ENCODE peak calls at places on chromosome 3, in seven cellular contexts. P is IMR-90, I is H9, N is neuronal stem cell, H is H1, L is trophoblast cell, S is mesenchymal stem cell. Q is an unnamed sample.
A peak's percentile ranks its signal among the peaks of the same experiment; 100 is the strongest.

GRCh38 chr3:99659032-99659431 is 20.6 kb downstream of the COL8A1 start:
- DNase-seq in N (no peak), I (no peak), S (peak; percentile 100), L (peak; percentile 28), P (peak; percentile 100), H (no peak), Q (no peak)

GRCh38 chr3:50276762-50277101 is 2.2 kb upstream of the LSMEM2 start:
- DNase-seq in S (no peak), P (no peak), I (no peak), H (no peak), L (no peak), N (no peak), Q (no peak)

GRCh38 chr3:67783281-67784250 is 129.2 kb upstream of the SUCLG2 start:
- DNase-seq in I (no peak), N (no peak), H (no peak), L (no peak), P (peak; percentile 59), S (peak; percentile 73), Q (no peak)

GRCh38 chr3:142892714-142893113 is 3.8 kb upstream of the PCOLCE2 start:
- DNase-seq in I (no peak), S (no peak), H (no peak), N (no peak), P (no peak), L (no peak), Q (no peak)

GRCh38 chr3:43423142-43423541 is 136.8 kb downstream of the SNRK start:
- DNase-seq in S (peak; percentile 22), H (no peak), I (no peak), P (peak; percentile 57), L (no peak), N (no peak), Q (no peak)

GRCh38 chr3:7710284-7710683 is 791.3 kb upstream of the LMCD1 start:
- DNase-seq in N (no peak), S (no peak), P (no peak), L (no peak), I (no peak), H (no peak), Q (no peak)

GRCh38 chr3:30689202-30689641 is 82.8 kb downstream of the TGFBR2 start:
- DNase-seq in I (no peak), S (peak; percentile 68), N (no peak), P (peak; percentile 40), H (no peak), L (no peak), Q (no peak)

GRCh38 chr3:6491768-6492167 is 369.1 kb upstream of the GRM7 start:
- DNase-seq in H (no peak), N (no peak), L (no peak), I (no peak), S (no peak), P (no peak), Q (no peak)

GRCh38 chr3:128488995-128489859 is 3.8 kb downstream of the GATA2 start:
- DNase-seq in L (no peak), I (peak; percentile 52), S (peak; percentile 50), H (peak; percentile 79), P (no peak), N (no peak), Q (peak; percentile 79)

GRCh38 chr3:32569540-32570425 is 875 bp downstream of the DYNC1LI1 start:
- DNase-seq in S (peak; percentile 62), N (peak; percentile 81), H (peak; percentile 91), L (peak; percentile 77), P (peak; percentile 23), I (peak; percentile 93), Q (peak; percentile 92)

GRCh38 chr3:167861649-167862048 is 126.1 kb downstream of the SERPINI1 start:
- DNase-seq in S (peak; percentile 24), L (no peak), I (no peak), P (no peak), H (no peak), N (no peak), Q (no peak)

GRCh38 chr3:194879991-194880939 is 194.6 kb downstream of the FAM43A start:
- DNase-seq in N (no peak), S (no peak), H (peak; percentile 41), L (no peak), P (peak; percentile 47), I (peak; percentile 28), Q (no peak)

GRCh38 chr3:119723022-119723421 is 20.2 kb downstream of the CFAP91 start:
- DNase-seq in I (no peak), L (no peak), H (no peak), S (no peak), N (no peak), P (no peak), Q (no peak)

GRCh38 chr3:191492601-191493000 is 31.6 kb downstream of the PYDC2 start:
- DNase-seq in P (peak; percentile 0), I (no peak), L (no peak), S (no peak), H (no peak), N (no peak), Q (no peak)

GRCh38 chr3:115325539-115325938 is 178.5 kb upstream of the ZBTB20 start:
- DNase-seq in L (peak; percentile 4), P (peak; percentile 50), S (peak; percentile 43), I (peak; percentile 68), H (peak; percentile 66), N (peak; percentile 62), Q (peak; percentile 76)

GRCh38 chr3:66372681-66373350 is 128.0 kb downstream of the LRIG1 start:
- DNase-seq in I (peak; percentile 84), L (peak; percentile 65), S (no peak), N (no peak), P (peak; percentile 20), H (peak; percentile 68), Q (peak; percentile 90)

GRCh38 chr3:51705276-51706020 is 1.4 kb upstream of the GRM2 start:
- DNase-seq in H (no peak), P (no peak), I (no peak), N (no peak), L (no peak), S (no peak), Q (no peak)

GRCh38 chr3:186511245-186511644 is 32.9 kb downstream of the CRYGS start:
- DNase-seq in I (no peak), P (no peak), N (no peak), H (no peak), L (no peak), S (no peak), Q (no peak)

GRCh38 chr3:13011369-13012227 is 61.6 kb downstream of the IQSEC1 start:
- DNase-seq in N (no peak), S (no peak), I (no peak), L (no peak), H (no peak), P (no peak), Q (no peak)

GRCh38 chr3:72077473-72078259 is 292.7 kb upstream of the PROK2 start:
- DNase-seq in H (no peak), N (no peak), P (no peak), I (no peak), L (no peak), S (no peak), Q (no peak)

GRCh38 chr3:129121016-129121791 is 400 bp downstream of the RAB43 start:
- DNase-seq in P (peak; percentile 26), I (no peak), L (peak; percentile 45), H (no peak), N (peak; percentile 27), S (peak; percentile 50), Q (peak; percentile 59)

GRCh38 chr3:38960953-38961622 is 90.7 kb downstream of the SCN11A start:
- DNase-seq in L (peak; percentile 14), P (peak; percentile 41), H (peak; percentile 73), I (peak; percentile 76), N (peak; percentile 17), S (peak; percentile 60), Q (peak; percentile 76)

GRCh38 chr3:25293736-25294135 is 134.3 kb upstream of the RARB start:
- DNase-seq in P (no peak), L (peak; percentile 88), H (no peak), N (peak; percentile 33), I (no peak), S (no peak), Q (peak; percentile 41)

DNA sequence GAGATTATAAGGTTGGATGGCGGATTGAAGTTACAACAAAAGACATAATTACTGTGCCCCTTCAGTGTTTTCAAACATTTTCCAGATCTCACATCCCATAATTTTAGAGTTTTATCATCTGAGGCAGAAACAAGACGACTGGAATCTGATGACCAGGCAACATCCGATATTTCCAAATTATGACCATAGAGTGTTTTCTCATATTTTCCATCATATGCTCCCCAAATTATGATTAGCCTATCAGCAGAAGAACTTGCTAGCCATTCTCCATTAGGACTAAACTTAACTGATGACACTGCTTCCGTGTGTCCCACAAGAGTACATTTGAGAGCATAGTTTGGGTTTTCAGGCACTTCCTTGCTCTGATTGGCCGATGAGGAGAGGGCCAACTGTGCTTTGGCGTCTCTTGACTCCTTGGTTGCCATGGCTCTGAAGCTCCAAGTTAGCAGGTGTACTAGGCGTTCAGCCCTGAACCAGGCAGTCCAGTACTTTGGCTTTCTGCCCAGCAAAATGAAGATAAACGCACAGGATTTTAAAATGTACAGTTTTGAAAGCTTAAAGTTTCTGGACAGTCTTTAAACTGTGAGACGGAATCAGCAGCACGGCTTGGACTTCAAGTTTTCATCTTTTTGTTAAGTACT is 638 bp downstream of the WDR5B start:
- DNase-seq in L (peak; percentile 37), P (peak; percentile 55), S (peak; percentile 73), H (peak; percentile 50), I (peak; percentile 50), N (no peak), Q (peak; percentile 70)
- H3K18ac ChIP-seq in L (no peak overlapping the region), P (no peak overlapping the region), S (peak overlapping the region; percentile 44), H (no peak overlapping the region), I (no peak overlapping the region), N (no peak overlapping the region), Q (no peak overlapping the region)

DNA sequence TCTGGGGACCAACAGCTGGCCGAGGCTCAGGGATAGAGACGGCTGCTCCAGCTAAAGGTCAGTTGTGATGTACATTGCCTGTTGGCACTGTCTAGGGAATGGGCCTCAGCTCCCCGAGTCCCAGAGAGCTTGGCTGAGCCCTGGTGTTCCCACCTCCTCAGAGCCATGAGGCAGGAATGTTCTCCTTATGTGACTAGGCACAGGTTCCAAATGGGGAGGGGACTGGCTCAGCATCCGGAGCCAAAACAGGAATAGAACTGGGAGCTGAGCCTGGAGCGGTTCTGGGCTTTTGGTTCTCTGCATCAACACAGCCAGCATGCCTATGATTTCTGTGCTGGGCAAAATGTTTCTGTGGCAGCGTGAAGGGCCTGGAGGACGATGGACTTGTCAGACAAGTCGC is at the start of gene FAM131A:
- DNase-seq in P (peak; percentile 28), H (no peak), N (no peak), I (no peak), S (no peak), L (no peak), Q (no peak)
- H3K18ac ChIP-seq in P (no peak within 1 kb of the TSS), H (peak within 1 kb of the TSS; percentile 83), N (peak within 1 kb of the TSS; percentile 86), I (no peak within 1 kb of the TSS), S (peak within 1 kb of the TSS; percentile 96), L (peak within 1 kb of the TSS; percentile 85), Q (peak within 1 kb of the TSS; percentile 64)

DNA sequence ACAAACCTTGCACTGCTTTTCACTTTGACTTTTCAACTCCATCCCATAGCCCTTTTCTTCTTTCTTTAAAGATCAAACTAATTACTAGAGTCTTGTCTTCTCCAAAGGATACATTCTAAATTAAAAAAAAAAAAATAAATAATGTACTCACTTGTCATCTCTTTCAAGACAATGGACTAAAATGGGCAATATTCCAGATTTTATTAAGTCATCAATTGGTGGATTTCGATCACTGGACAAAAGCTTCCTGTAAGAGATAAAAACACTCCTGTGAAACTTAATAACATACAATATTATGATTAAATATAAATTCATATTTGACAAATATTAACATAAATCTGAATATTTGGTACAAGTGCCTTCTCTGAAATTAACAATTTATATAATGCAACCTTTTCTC is 34.1 kb downstream of the KPNA4 start:
- DNase-seq in L (no peak), P (no peak), S (no peak), I (no peak), N (no peak), H (no peak), Q (no peak)
- H3K18ac ChIP-seq in L (no peak overlapping the region), P (no peak overlapping the region), S (no peak overlapping the region), I (no peak overlapping the region), N (no peak overlapping the region), H (no peak overlapping the region), Q (no peak overlapping the region)

GRCh38 chr3:58352624-58353023 is 19.9 kb downstream of the PXK start:
- DNase-seq in L (no peak), I (no peak), S (no peak), P (no peak), H (no peak), N (no peak), Q (no peak)
- H3K18ac ChIP-seq in L (no peak overlapping the region), I (no peak overlapping the region), S (no peak overlapping the region), P (no peak overlapping the region), H (no peak overlapping the region), N (no peak overlapping the region), Q (no peak overlapping the region)